ENCODE peak calls at places on chromosomes 4 and X, in five cellular contexts. One of them, this sample, is unnamed.

GRCh38 chr4:133910165-133910564 is 291.4 kb downstream of the PABPC4L start:
- DNase-seq in cardiac muscle cell: no peak
- DNase-seq in CD4-positive, alpha-beta memory T cell: no peak
- DNase-seq in foreskin fibroblast: no peak
- DNase-seq in stimulated activated CD8-positive, alpha-beta memory T cell treated with anti-CD3 and anti-CD28 coated beads, Interleukin-7, amount 100 ng/mL, for 24 hours: no peak
- DNase-seq in this sample: no peak

GRCh38 chrX:153379971-153380581 is 21.1 kb downstream of the PNMA6E start:
- DNase-seq in cardiac muscle cell: peak
- DNase-seq in CD4-positive, alpha-beta memory T cell: no peak
- DNase-seq in foreskin fibroblast: no peak
- DNase-seq in stimulated activated CD8-positive, alpha-beta memory T cell treated with anti-CD3 and anti-CD28 coated beads, Interleukin-7, amount 100 ng/mL, for 24 hours: no peak
- DNase-seq in this sample: peak

GRCh38 chr4:147863111-147863747 is 131.3 kb downstream of the ARHGAP10 start:
- DNase-seq in cardiac muscle cell: no peak
- DNase-seq in CD4-positive, alpha-beta memory T cell: no peak
- DNase-seq in foreskin fibroblast: peak
- DNase-seq in stimulated activated CD8-positive, alpha-beta memory T cell treated with anti-CD3 and anti-CD28 coated beads, Interleukin-7, amount 100 ng/mL, for 24 hours: no peak
- DNase-seq in this sample: no peak

GRCh38 chr4:42750091-42750490 is 93.2 kb upstream of the ATP8A1 start:
- DNase-seq in cardiac muscle cell: peak
- DNase-seq in CD4-positive, alpha-beta memory T cell: peak
- DNase-seq in foreskin fibroblast: no peak
- DNase-seq in stimulated activated CD8-positive, alpha-beta memory T cell treated with anti-CD3 and anti-CD28 coated beads, Interleukin-7, amount 100 ng/mL, for 24 hours: no peak
- DNase-seq in this sample: peak

GRCh38 chr4:145418739-145419138 is 62.9 kb upstream of the SMAD1 start:
- DNase-seq in cardiac muscle cell: no peak
- DNase-seq in CD4-positive, alpha-beta memory T cell: no peak
- DNase-seq in foreskin fibroblast: no peak
- DNase-seq in stimulated activated CD8-positive, alpha-beta memory T cell treated with anti-CD3 and anti-CD28 coated beads, Interleukin-7, amount 100 ng/mL, for 24 hours: no peak
- DNase-seq in this sample: no peak

GRCh38 chrX:29671426-29671825 is 543.9 kb upstream of the MAGEB2 start:
- DNase-seq in cardiac muscle cell: no peak
- DNase-seq in CD4-positive, alpha-beta memory T cell: no peak
- DNase-seq in foreskin fibroblast: peak
- DNase-seq in stimulated activated CD8-positive, alpha-beta memory T cell treated with anti-CD3 and anti-CD28 coated beads, Interleukin-7, amount 100 ng/mL, for 24 hours: no peak
- DNase-seq in this sample: no peak

GRCh38 chr4:955931-956381 is 17.4 kb downstream of the DGKQ start:
- DNase-seq in cardiac muscle cell: no peak
- DNase-seq in CD4-positive, alpha-beta memory T cell: no peak
- DNase-seq in foreskin fibroblast: no peak
- DNase-seq in stimulated activated CD8-positive, alpha-beta memory T cell treated with anti-CD3 and anti-CD28 coated beads, Interleukin-7, amount 100 ng/mL, for 24 hours: no peak
- DNase-seq in this sample: no peak

GRCh38 chrX:22276781-22277180 is 4.1 kb downstream of the CBLL2 start:
- DNase-seq in cardiac muscle cell: no peak
- DNase-seq in CD4-positive, alpha-beta memory T cell: no peak
- DNase-seq in foreskin fibroblast: peak
- DNase-seq in stimulated activated CD8-positive, alpha-beta memory T cell treated with anti-CD3 and anti-CD28 coated beads, Interleukin-7, amount 100 ng/mL, for 24 hours: no peak
- DNase-seq in this sample: no peak

GRCh38 chr4:183354213-183354612 is 32.0 kb upstream of the CLDN24 start:
- DNase-seq in cardiac muscle cell: no peak
- DNase-seq in CD4-positive, alpha-beta memory T cell: no peak
- DNase-seq in foreskin fibroblast: no peak
- DNase-seq in stimulated activated CD8-positive, alpha-beta memory T cell treated with anti-CD3 and anti-CD28 coated beads, Interleukin-7, amount 100 ng/mL, for 24 hours: no peak
- DNase-seq in this sample: no peak

GRCh38 chr4:113584407-113585150 is 177.0 kb downstream of the CAMK2D start:
- DNase-seq in cardiac muscle cell: peak
- DNase-seq in CD4-positive, alpha-beta memory T cell: no peak
- DNase-seq in foreskin fibroblast: peak
- DNase-seq in stimulated activated CD8-positive, alpha-beta memory T cell treated with anti-CD3 and anti-CD28 coated beads, Interleukin-7, amount 100 ng/mL, for 24 hours: no peak
- DNase-seq in this sample: no peak

This sample was measured in BE2C.